ENCODE peak calls at places on chromosomes 2 and 18, in eight cellular contexts. C is MM.1S; Y is CD8-positive, alpha-beta memory T cell; B is lower lobe of right lung; D is brain microvascular endothelial cell; W is aorta; K is stomach; N is cardiac muscle cell. T is an unnamed sample. For H3K27me3 and H3K36me3, the result is how much of the 10 kb centered on the place peaks cover.

GRCh38 chr2:40072442-40073232 is 293.6 kb upstream of the THUMPD2 start:
- DNase-seq in Y (no peak), K (no peak), N (no peak), B (no peak), C (no peak), W (no peak), D (no peak), T (no peak)

GRCh38 chr2:51490576-51491234 is 458.8 kb upstream of the NRXN1 start:
- DNase-seq in K (no peak), Y (no peak), C (no peak), N (no peak), D (peak), B (no peak), W (no peak), T (no peak)

GRCh38 chr18:61724532-61724931 is 168.3 kb downstream of the RNF152 start:
- DNase-seq in D (no peak), C (no peak), K (no peak), Y (no peak), W (no peak), N (no peak), B (no peak), T (no peak)

GRCh38 chr18:11304900-11305299 is 155.5 kb upstream of the PIEZO2 start:
- DNase-seq in B (no peak), N (no peak), Y (no peak), K (no peak), W (no peak), C (no peak), D (no peak), T (no peak)

GRCh38 chr2:219997341-219997851 is 370.0 kb downstream of the SLC4A3 start:
- DNase-seq in Y (no peak), K (no peak), B (no peak), W (peak), C (no peak), D (peak), N (peak), T (peak)

GRCh38 chr2:170301606-170302005 is 123.7 kb downstream of the MYO3B start:
- DNase-seq in N (no peak), C (no peak), D (no peak), B (no peak), K (no peak), W (no peak), Y (no peak), T (no peak)

GRCh38 chr2:230327418-230328154 is 593 bp downstream of the SP140L start:
- DNase-seq in Y (no peak), W (no peak), C (no peak), B (no peak), N (no peak), D (no peak), K (no peak), T (no peak)

GRCh38 chr2:174524525-174524924 is 37.7 kb upstream of the GPR155 start:
- DNase-seq in B (no peak), K (no peak), N (no peak), C (no peak), W (no peak), D (no peak), Y (no peak), T (no peak)

GRCh38 chr2:230184727-230185578 is 34.8 kb downstream of the SP110 start:
- DNase-seq in C (no peak), K (no peak), Y (no peak), D (peak), N (no peak), B (no peak), W (no peak), T (no peak)

GRCh38 chr2:241317391-241317790 is 1.7 kb downstream of the SEPTIN2 start:
- DNase-seq in N (no peak), W (no peak), C (no peak), B (no peak), D (no peak), K (no peak), Y (no peak), T (no peak)

GRCh38 chr2:39516347-39517101 is 79.4 kb upstream of the MAP4K3 start:
- DNase-seq in N (no peak), B (no peak), D (no peak), Y (no peak), W (no peak), C (no peak), K (peak), T (no peak)

GRCh38 chr2:499726-500125 is 177.5 kb downstream of the TMEM18 start:
- DNase-seq in Y (no peak), D (no peak), W (no peak), N (no peak), C (no peak), K (no peak), B (no peak), T (no peak)

DNA sequence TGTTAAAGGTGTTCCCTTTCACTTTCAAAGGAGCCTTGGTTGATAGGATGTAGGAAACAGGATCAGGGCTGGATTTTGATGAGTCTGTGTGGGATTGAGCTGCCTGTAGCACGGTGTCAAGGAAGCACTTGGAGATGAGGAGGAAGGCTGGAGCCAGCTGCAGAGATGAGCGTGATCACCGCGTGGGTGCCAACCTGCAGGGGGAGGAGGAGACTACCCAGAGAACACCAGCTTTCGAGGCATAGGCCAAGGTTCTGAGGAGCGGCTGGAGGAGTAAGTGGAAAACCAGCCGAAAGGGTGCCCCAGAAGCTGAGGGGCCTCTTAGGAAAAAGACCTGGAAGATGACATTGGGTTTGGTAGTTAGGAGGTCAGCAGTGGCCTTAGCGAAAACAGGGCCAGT is 64.2 kb downstream of the TGOLN2 start:
- DNase-seq in W (no peak), D (no peak), B (no peak), C (no peak), Y (no peak), N (no peak), K (no peak), T (no peak)
- H3K27me3 ChIP-seq in W (under half), D (under half), B (under half), C (under half), Y (under half), N (under half), K (under half), T (under half)

DNA sequence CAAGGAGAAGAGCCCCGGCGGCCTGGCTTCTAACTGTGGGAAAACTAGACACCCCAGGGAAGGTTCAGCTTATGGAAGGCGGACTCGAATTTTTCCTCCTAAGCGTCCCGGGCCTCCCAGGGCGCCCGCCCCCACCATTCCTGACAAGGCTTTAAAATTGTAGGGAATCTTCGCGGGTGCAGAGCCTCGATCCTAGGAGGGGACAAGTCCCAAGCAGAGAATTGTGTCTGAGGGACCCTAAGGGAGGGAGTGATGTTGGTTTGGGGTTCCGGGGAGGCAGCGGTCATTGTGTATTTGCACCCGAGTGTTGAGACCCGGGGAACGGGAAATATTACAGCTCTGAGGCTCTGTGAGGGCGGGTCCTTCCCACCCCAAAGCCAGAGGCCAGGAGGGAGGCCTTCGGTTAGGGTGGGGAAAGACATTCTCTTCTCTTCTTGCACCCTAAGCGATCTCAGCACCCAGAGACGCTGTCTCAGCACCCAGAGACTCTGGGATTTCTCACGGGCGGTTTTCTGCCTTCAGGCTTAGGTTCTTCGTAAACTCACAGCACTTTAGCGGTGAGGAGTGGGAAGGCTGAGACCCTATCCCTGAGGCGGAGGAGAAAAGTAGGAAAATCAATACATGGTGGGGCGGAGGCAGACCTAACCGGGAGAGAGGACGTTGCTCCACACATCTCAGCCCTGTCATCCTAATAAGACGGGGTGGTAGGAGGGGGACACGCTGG is 7.6 kb downstream of the OSR1 start:
- DNase-seq in D (no peak), Y (no peak), K (no peak), B (no peak), N (no peak), W (no peak), C (no peak), T (no peak)
- H3K4me3 ChIP-seq in D (peak), Y (no peak), K (no peak), B (peak), N (no peak), W (no peak), C (peak), T (no peak)

GRCh38 chr2:127739800-127740199 is 38.5 kb downstream of the SFT2D3 start:
- DNase-seq in N (no peak), Y (no peak), C (no peak), K (no peak), B (no peak), D (no peak), W (no peak), T (no peak)
- H3K36me3 ChIP-seq in N (under half), Y (under half), C (under half), K (under half), B (under half), D (under half), W (under half), T (under half)

DNA sequence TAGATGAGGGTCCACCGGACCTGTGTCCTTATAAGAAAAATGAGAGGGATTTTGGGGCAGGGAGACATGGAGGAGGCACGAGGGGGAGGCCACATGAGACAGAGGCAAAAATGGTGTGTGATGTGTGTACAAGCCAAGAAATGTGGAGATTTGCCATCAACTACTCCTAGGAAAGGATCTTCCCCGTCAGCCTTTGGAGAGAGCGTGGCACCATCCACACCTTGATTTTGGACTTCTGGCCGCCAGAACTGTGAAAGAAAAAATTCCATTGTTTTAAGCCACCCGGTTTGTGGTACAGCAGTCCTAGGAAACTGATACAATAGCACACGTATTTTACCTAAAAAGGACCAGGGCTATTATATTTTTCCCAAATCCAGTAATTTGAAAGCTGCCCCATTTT is 829.0 kb upstream of the SALL3 start:
- DNase-seq in D (no peak), K (no peak), C (no peak), N (no peak), W (no peak), Y (no peak), B (no peak), T (no peak)
- H3K27me3 ChIP-seq in D (under half), K (under half), C (under half), N (under half), W (under half), Y (under half), B (under half), T (under half)

GRCh38 chr2:109339519-109339991 is 210.6 kb downstream of the SH3RF3 start:
- DNase-seq in C (no peak), K (no peak), Y (no peak), D (peak), N (no peak), W (no peak), B (no peak), T (no peak)

GRCh38 chr2:109335586-109336266 is 206.7 kb downstream of the SH3RF3 start:
- DNase-seq in C (peak), N (no peak), Y (no peak), D (peak), B (no peak), K (no peak), W (no peak), T (no peak)

GRCh38 chr2:109337221-109337620 is 208.2 kb downstream of the SH3RF3 start:
- DNase-seq in B (no peak), N (no peak), K (no peak), W (no peak), C (no peak), Y (no peak), D (no peak), T (no peak)

GRCh38 chr2:109333414-109334194 is 204.6 kb downstream of the SH3RF3 start:
- DNase-seq in W (no peak), B (no peak), K (no peak), C (peak), D (peak), Y (no peak), N (peak), T (no peak)

DNA sequence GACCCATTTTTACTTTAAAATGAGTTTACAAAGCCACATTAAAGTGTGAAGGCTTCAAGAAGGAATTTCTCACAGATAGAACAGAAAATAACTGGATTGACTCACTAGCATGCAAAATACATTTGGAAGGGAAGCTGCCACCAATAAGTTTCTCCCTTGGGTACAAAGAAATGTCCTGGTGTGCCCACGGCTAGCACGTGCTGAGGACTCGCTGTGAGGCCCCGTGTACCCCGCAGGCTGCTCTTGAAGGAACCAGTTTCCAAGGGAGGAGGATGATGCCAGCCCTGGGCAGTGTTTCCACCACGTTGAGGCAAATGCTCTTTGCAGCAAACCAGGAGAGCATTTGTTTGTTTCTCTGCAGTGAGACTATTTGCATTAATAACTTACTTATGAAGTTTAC is 207.3 kb downstream of the SH3RF3 start:
- DNase-seq in N (no peak), D (no peak), C (no peak), K (no peak), W (no peak), B (no peak), Y (no peak), T (no peak)
- H3K4me3 ChIP-seq in N (no peak), D (no peak), C (no peak), K (no peak), W (no peak), B (no peak), Y (no peak), T (no peak)

T was measured in kidney epithelial cell.